ENCODE peak calls at places on chromosome 9, in six cellular contexts. T, N, J, B, Z and D are unnamed samples.

GRCh38 chr9:1400983-1401382 is 350.8 kb downstream of the DMRT2 start:
- DNase-seq in B (no peak), Z (peak; percentile 2), N (no peak), J (no peak), T (peak; percentile 45), D (no peak)

GRCh38 chr9:90058364-90058763 is 453.6 kb downstream of the GADD45G start:
- DNase-seq in Z (no peak), B (no peak), T (no peak), N (no peak), J (no peak), D (no peak)

GRCh38 chr9:121837113-121838010 is 185.9 kb downstream of the DAB2IP start:
- DNase-seq in Z (no peak), J (no peak), B (no peak), N (no peak), T (no peak), D (no peak)

GRCh38 chr9:22913518-22913917 is 466.9 kb downstream of the DMRTA1 start:
- DNase-seq in N (no peak), B (no peak), T (no peak), Z (peak; percentile 10), J (no peak), D (no peak)

GRCh38 chr9:88777498-88778312 is 213.6 kb upstream of the S1PR3 start:
- DNase-seq in N (no peak), T (peak; percentile 90), B (no peak), J (peak; percentile 65), Z (no peak), D (no peak)

GRCh38 chr9:132193227-132194110 is 31.6 kb downstream of the NTNG2 start:
- DNase-seq in T (no peak), B (no peak), N (peak; percentile 19), J (no peak), Z (no peak), D (peak; percentile 8)

GRCh38 chr9:137236238-137236935 is 4.7 kb upstream of the TUBB4B start:
- DNase-seq in J (peak; percentile 98), T (peak; percentile 75), N (peak; percentile 42), Z (peak; percentile 96), B (peak; percentile 68), D (peak; percentile 80)

GRCh38 chr9:111622626-111623025 is 8.5 kb upstream of the DNAJC25 start:
- DNase-seq in J (peak; percentile 55), B (no peak), Z (no peak), T (peak; percentile 84), N (no peak), D (no peak)

GRCh38 chr9:120985759-120986353 is 59.3 kb upstream of the TRAF1 start:
- DNase-seq in N (no peak), T (peak; percentile 49), B (no peak), J (peak; percentile 28), Z (peak; percentile 38), D (peak; percentile 35)

GRCh38 chr9:13532407-13532806 is 252.9 kb upstream of the MPDZ start:
- DNase-seq in J (no peak), Z (no peak), B (no peak), T (no peak), N (no peak), D (no peak)

GRCh38 chr9:121884057-121884512 is 209.0 kb downstream of the TTLL11 start:
- DNase-seq in B (no peak), Z (no peak), N (no peak), T (no peak), J (no peak), D (peak; percentile 56)

GRCh38 chr9:125233678-125234077 is 7.5 kb downstream of the HSPA5 start:
- DNase-seq in B (no peak), T (peak; percentile 46), N (no peak), Z (no peak), J (peak; percentile 91), D (no peak)

GRCh38 chr9:133443982-133444381 is 15.8 kb upstream of the CACFD1 start:
- DNase-seq in T (no peak), N (no peak), J (peak; percentile 94), Z (no peak), B (peak; percentile 17), D (no peak)

GRCh38 chr9:113756476-113757198 is 119.5 kb upstream of the ZNF618 start:
- DNase-seq in J (no peak), N (no peak), T (peak; percentile 90), Z (no peak), B (no peak), D (no peak)

GRCh38 chr9:114694146-114694545 is 12.2 kb upstream of the TEX48 start:
- DNase-seq in Z (no peak), B (no peak), J (peak; percentile 30), T (no peak), N (no peak), D (no peak)

GRCh38 chr9:108889649-108890067 is 27.6 kb downstream of the ACTL7A start:
- DNase-seq in N (no peak), J (peak; percentile 43), B (no peak), T (peak; percentile 22), Z (peak; percentile 72), D (no peak)